ENCODE peak calls at places on chromosomes 12 and 14, in four cellular contexts. P, I, R and Z are unnamed samples.

GRCh38 chr12:71576546-71576945 is 87.1 kb downstream of the ZFC3H1 start:
- DNase-seq in P (no peak), I (no peak), R (no peak), Z (no peak)

GRCh38 chr12:42630323-42630722 is 40.8 kb upstream of the PRICKLE1 start:
- DNase-seq in P (no peak), I (no peak), R (no peak), Z (no peak)

GRCh38 chr14:70887207-70888150 is 19.8 kb upstream of the PCNX1 start:
- DNase-seq in P (peak; percentile 71), I (no peak), R (no peak), Z (no peak)

GRCh38 chr14:51079489-51079888 is 15.4 kb downstream of the TRIM9 start:
- DNase-seq in P (no peak), I (peak; percentile 24), R (no peak), Z (no peak)

GRCh38 chr12:53596920-53597363 is 29.2 kb downstream of the ATF7 start:
- DNase-seq in P (no peak), I (no peak), R (no peak), Z (no peak)

GRCh38 chr14:52048641-52049204 is 20.1 kb downstream of the NID2 start:
- DNase-seq in P (no peak), I (no peak), R (no peak), Z (no peak)

GRCh38 chr12:98126637-98127335 is 388.6 kb upstream of the TMPO start:
- DNase-seq in P (no peak), I (no peak), R (no peak), Z (peak; percentile 35)

GRCh38 chr12:1582709-1583050 is 11.7 kb downstream of the FBXL14 start:
- DNase-seq in P (no peak), I (no peak), R (no peak), Z (no peak)

GRCh38 chr12:91355150-91356006 is 172.8 kb upstream of the DCN start:
- DNase-seq in P (peak; percentile 3), I (peak; percentile 45), R (peak; percentile 68), Z (peak; percentile 47)

GRCh38 chr14:21498540-21499526 is 12.3 kb downstream of the METTL3 start:
- DNase-seq in P (no peak), I (peak; percentile 51), R (peak; percentile 58), Z (peak; percentile 77)

GRCh38 chr14:72657214-72657921 is 236.5 kb downstream of the DPF3 start:
- DNase-seq in P (no peak), I (no peak), R (no peak), Z (no peak)

GRCh38 chr14:60485600-60486251 is at the start of gene C14orf39:
- DNase-seq in P (no peak), I (peak; percentile 84), R (peak; percentile 86), Z (no peak)

GRCh38 chr14:105247715-105248367 is 492 bp upstream of the BTBD6 start:
- DNase-seq in P (no peak), I (no peak), R (no peak), Z (no peak)

GRCh38 chr14:36683083-36683724 is 21.5 kb downstream of the PAX9 start:
- DNase-seq in P (no peak), I (no peak), R (no peak), Z (no peak)

GRCh38 chr12:65170245-65170881 is 980 bp downstream of the LEMD3 start:
- DNase-seq in P (no peak), I (peak; percentile 63), R (peak; percentile 89), Z (peak; percentile 27)

GRCh38 chr14:78595797-78596196 is 425.6 kb downstream of the NRXN3 start:
- DNase-seq in P (no peak), I (peak; percentile 27), R (peak; percentile 5), Z (no peak)

GRCh38 chr12:11973396-11973795 is 97.3 kb upstream of the BCL2L14 start:
- DNase-seq in P (no peak), I (no peak), R (no peak), Z (no peak)

GRCh38 chr12:57629897-57630471 is 3.0 kb downstream of the B4GALNT1 start:
- DNase-seq in P (no peak), I (peak; percentile 4), R (no peak), Z (no peak)

GRCh38 chr14:32129124-32129523 is 52.0 kb downstream of the ARHGAP5 start:
- DNase-seq in P (no peak), I (no peak), R (no peak), Z (no peak)

GRCh38 chr14:55267816-55268215 is 3.4 kb upstream of the FBXO34 start:
- DNase-seq in P (no peak), I (no peak), R (no peak), Z (no peak)

GRCh38 chr12:32183646-32184045 is 77.0 kb downstream of the BICD1 start:
- DNase-seq in P (no peak), I (no peak), R (peak; percentile 6), Z (peak; percentile 48)

GRCh38 chr12:114682920-114683708 is 861 bp downstream of the TBX3 start:
- DNase-seq in P (no peak), I (no peak), R (no peak), Z (no peak)

GRCh38 chr12:2919249-2919648 is 28.6 kb downstream of the TULP3 start:
- DNase-seq in P (no peak), I (no peak), R (no peak), Z (no peak)

GRCh38 chr12:91523831-91524230 is 341.2 kb upstream of the DCN start:
- DNase-seq in P (no peak), I (no peak), R (no peak), Z (no peak)

GRCh38 chr14:71433303-71433702 is 498.9 kb upstream of the RGS6 start:
- DNase-seq in P (no peak), I (no peak), R (no peak), Z (no peak)

GRCh38 chr14:24171422-24172260 is at the start of gene REC8:
- DNase-seq in P (peak; percentile 82), I (peak; percentile 97), R (no peak), Z (no peak)

GRCh38 chr14:64095620-64096019 is 198.6 kb downstream of the ESR2 start:
- DNase-seq in P (no peak), I (no peak), R (no peak), Z (no peak)

GRCh38 chr12:116172224-116172849 is 105.2 kb downstream of the MED13L start:
- DNase-seq in P (no peak), I (no peak), R (peak; percentile 79), Z (no peak)

GRCh38 chr12:26373606-26374495 is 178.5 kb downstream of the SSPN start:
- DNase-seq in P (no peak), I (no peak), R (no peak), Z (no peak)

DNA sequence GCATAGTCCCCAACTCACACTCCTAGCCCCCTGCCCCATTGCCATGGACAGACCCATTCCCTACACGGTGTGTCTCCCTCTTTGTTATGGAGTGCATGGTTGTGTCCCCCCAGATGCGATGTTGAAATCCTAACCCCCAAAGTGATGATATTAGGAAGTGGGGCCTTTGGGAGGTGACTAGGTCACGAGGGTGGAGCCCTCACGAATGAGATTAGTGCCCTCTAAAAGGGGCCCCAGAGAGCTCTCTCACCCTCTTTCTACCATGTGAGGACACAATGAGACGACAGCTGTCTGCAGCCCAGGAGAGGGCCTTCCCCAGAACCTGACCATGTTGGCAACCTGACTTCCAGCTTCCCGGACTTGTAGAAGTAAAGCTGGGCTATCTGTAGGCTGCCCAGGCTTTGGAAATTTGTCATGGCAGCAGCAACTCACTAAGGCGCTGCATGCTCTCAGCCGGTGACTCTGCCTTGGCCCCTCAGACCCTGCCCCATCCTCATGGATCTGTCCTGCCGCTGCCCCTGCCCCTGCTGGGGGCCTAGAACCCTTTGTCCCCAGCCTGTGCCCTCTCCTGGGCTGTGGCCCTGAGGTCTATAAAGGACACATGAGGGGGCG is 318.1 kb upstream of the RTL1 start:
- DNase-seq in P (no peak), I (no peak), R (no peak), Z (no peak)
- TF ChIP-seq SIN3A in P (no peak), I (no peak), R (no peak), Z (no peak)

DNA sequence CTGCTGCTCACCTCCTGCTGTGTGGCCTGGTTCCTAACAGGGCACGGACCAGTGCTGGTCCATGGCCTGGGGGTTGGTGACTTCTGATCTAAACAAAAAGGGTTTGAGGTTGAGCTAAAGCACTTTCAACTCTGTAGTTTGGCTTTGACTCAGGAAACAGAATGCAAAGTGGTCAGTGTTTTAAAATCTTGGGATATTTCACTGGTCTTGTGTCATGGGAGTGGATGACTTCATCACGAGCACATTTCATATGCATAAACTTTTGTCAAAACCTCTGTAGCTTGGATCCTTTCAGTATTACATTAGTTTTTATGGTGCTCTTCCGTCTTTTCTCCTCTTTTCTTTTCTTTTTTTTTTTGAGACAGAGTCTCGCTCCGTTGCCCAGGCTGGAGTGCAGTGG is 25.6 kb downstream of the FAM161B start:
- DNase-seq in P (no peak), I (no peak), R (no peak), Z (no peak)
- H3K9ac ChIP-seq in P (no peak overlapping the region), I (no peak overlapping the region), R (no peak overlapping the region), Z (no peak overlapping the region)

DNA sequence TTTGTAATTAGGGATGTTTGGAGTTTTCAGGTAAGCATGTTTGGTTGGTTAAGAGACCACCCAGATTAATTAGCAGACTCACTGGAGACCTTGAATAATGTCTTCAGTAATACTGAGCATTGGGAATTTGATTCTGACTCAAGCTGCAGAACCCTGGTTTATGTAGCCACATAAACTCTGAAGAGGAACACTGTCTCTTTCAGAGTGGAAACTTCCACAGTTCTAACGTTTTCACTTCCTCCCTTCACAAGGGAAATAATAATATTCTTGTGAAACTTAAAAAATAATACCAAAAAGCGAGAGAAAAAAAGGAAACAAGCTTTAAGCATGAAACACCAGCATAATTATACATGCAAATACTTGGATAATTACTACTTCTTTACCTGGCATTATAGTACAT is 40.0 kb upstream of the ST8SIA1 start:
- DNase-seq in P (no peak), I (no peak), R (no peak), Z (no peak)
- TF ChIP-seq SIN3A in P (no peak), I (no peak), R (no peak), Z (no peak)

DNA sequence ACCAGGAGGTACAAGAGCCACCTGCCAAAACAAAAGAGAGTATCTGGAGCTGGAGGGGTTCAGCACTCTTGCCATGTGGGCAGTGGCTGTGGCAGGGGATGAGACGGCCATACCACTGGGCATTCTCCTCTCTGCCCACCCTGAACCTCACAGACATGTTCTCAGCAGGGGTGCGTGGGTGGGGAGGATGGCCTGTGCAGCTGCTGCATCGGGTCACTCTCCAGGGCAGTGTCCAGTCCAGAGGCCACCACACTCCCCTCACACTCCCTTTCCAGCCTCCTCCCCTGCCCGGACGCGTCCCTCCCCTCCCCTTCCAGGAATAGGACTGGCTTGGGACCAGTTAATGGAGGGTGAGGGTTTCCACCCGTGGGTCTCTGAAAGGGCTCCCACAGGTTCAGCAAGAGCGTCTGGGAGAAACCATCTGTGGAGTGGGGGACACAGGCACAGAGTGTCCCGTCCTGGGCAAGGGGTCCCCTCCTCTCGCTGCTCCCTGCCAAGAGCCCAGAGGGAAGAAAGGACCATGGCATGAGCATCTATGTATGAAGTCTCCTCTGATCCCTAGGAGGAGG is 501 bp downstream of the C1R start:
- DNase-seq in P (no peak), I (no peak), R (no peak), Z (no peak)
- H3K9ac ChIP-seq in P (peak overlapping the region; percentile 74), I (peak overlapping the region; percentile 33), R (peak overlapping the region; percentile 71), Z (peak overlapping the region; percentile 13)

GRCh38 chr14:59126714-59127436 is 61.6 kb upstream of the DAAM1 start:
- DNase-seq in P (no peak), I (peak; percentile 64), R (peak; percentile 55), Z (peak; percentile 61)
- TF ChIP-seq SIN3A in P (no peak), I (no peak), R (no peak), Z (no peak)

GRCh38 chr14:90062852-90063539 is 1.2 kb downstream of the KCNK13 start:
- DNase-seq in P (no peak), I (no peak), R (no peak), Z (no peak)

GRCh38 chr14:90060965-90061848 is 587 bp upstream of the KCNK13 start:
- DNase-seq in P (no peak), I (peak; percentile 65), R (no peak), Z (no peak)

GRCh38 chr14:90061849-90062794 is at the start of gene KCNK13:
- DNase-seq in P (no peak), I (peak; percentile 74), R (peak; percentile 8), Z (no peak)

GRCh38 chr14:90058876-90059458 is 2.8 kb upstream of the KCNK13 start:
- DNase-seq in P (no peak), I (no peak), R (no peak), Z (no peak)

GRCh38 chr14:90060312-90060964 is 1.4 kb upstream of the KCNK13 start:
- DNase-seq in P (no peak), I (peak; percentile 92), R (peak; percentile 64), Z (peak; percentile 34)
- H3K9ac ChIP-seq in P (no peak overlapping the region), I (no peak overlapping the region), R (peak overlapping the region; percentile 35), Z (no peak overlapping the region)